ENCODE peak calls at places on chromosomes 1 and 21, in six cellular contexts. O is nephron progenitor cell, Y is astrocyte of the cerebellum, B is fibroblast of lung, P is WTC11, I is lower leg skin. D is an unnamed sample.

GRCh38 chr1:9615316-9616063 is 26.8 kb downstream of the TMEM201 start:
- DNase-seq in O (peak), Y (no peak), B (peak), P (peak), I (no peak), D (no peak)

GRCh38 chr1:110556471-110556807 is 37.5 kb upstream of the KCNA10 start:
- DNase-seq in O (no peak), Y (no peak), B (no peak), P (no peak), I (no peak), D (no peak)

GRCh38 chr1:77475631-77476030 is 193.8 kb downstream of the AK5 start:
- DNase-seq in O (no peak), Y (no peak), B (no peak), P (no peak), I (no peak), D (no peak)

GRCh38 chr1:99707535-99708142 is 58.8 kb downstream of the FRRS1 start:
- DNase-seq in O (peak), Y (peak), B (peak), P (peak), I (peak), D (peak)

GRCh38 chr1:169670836-169671235 is 40.6 kb downstream of the SELL start:
- DNase-seq in O (no peak), Y (no peak), B (no peak), P (no peak), I (no peak), D (no peak)

GRCh38 chr1:210489491-210489890 is 160.8 kb downstream of the HHAT start:
- DNase-seq in O (no peak), Y (peak), B (no peak), P (no peak), I (no peak), D (no peak)

GRCh38 chr1:84571150-84571535 is 3.1 kb downstream of the CTBS start:
- DNase-seq in O (no peak), Y (no peak), B (no peak), P (no peak), I (no peak), D (no peak)

GRCh38 chr1:186183970-186184628 is 191.0 kb downstream of the TPR start:
- DNase-seq in O (no peak), Y (peak), B (peak), P (no peak), I (no peak), D (no peak)

GRCh38 chr1:43530483-43531452 is at the start of gene PTPRF:
- DNase-seq in O (peak), Y (no peak), B (peak), P (peak), I (no peak), D (peak)

GRCh38 chr1:25729774-25730173 is 70.2 kb upstream of the SELENON start:
- DNase-seq in O (no peak), Y (no peak), B (no peak), P (no peak), I (no peak), D (no peak)

GRCh38 chr21:38156200-38156599 is 100.6 kb upstream of the KCNJ15 start:
- DNase-seq in O (no peak), Y (no peak), B (no peak), P (no peak), I (no peak), D (no peak)

GRCh38 chr21:25573409-25574206 is 33.7 kb downstream of the MRPL39 start:
- DNase-seq in O (no peak), Y (peak), B (peak), P (no peak), I (no peak), D (no peak)

GRCh38 chr21:45270306-45270821 is 17.3 kb downstream of the POFUT2 start:
- DNase-seq in O (no peak), Y (no peak), B (no peak), P (peak), I (no peak), D (no peak)

GRCh38 chr1:42930178-42931107 is 28.2 kb downstream of the SLC2A1 start:
- DNase-seq in O (no peak), Y (no peak), B (no peak), P (no peak), I (peak), D (no peak)

GRCh38 chr1:175383239-175383638 is 190.7 kb upstream of the KIAA0040 start:
- DNase-seq in O (no peak), Y (no peak), B (no peak), P (no peak), I (no peak), D (no peak)

GRCh38 chr1:6199298-6200187 is at the start of gene RPL22:
- DNase-seq in O (peak), Y (peak), B (peak), P (peak), I (peak), D (peak)

GRCh38 chr1:112297536-112297935 is 98.5 kb upstream of the CTTNBP2NL start:
- DNase-seq in O (no peak), Y (no peak), B (no peak), P (no peak), I (no peak), D (no peak)

GRCh38 chr1:58331156-58331555 is 215.4 kb downstream of the OMA1 start:
- DNase-seq in O (no peak), Y (no peak), B (no peak), P (no peak), I (no peak), D (no peak)

GRCh38 chr1:43056981-43057391 is 98.3 kb upstream of the SLC2A1 start:
- DNase-seq in O (no peak), Y (no peak), B (peak), P (no peak), I (no peak), D (no peak)

GRCh38 chr1:180415985-180416633 is 86.3 kb downstream of the ACBD6 start:
- DNase-seq in O (no peak), Y (peak), B (peak), P (no peak), I (no peak), D (no peak)

GRCh38 chr1:182869241-182869666 is 30.1 kb downstream of the DHX9 start:
- DNase-seq in O (peak), Y (no peak), B (no peak), P (peak), I (no peak), D (no peak)

GRCh38 chr1:39213511-39214002 is 9.1 kb downstream of the MACF1 start:
- DNase-seq in O (no peak), Y (no peak), B (peak), P (no peak), I (no peak), D (no peak)

GRCh38 chr1:236341298-236341697 is 52.8 kb upstream of the EDARADD start:
- DNase-seq in O (no peak), Y (no peak), B (no peak), P (no peak), I (no peak), D (no peak)

GRCh38 chr1:236334893-236335545 is 53.3 kb upstream of the ERO1B start:
- DNase-seq in O (no peak), Y (no peak), B (no peak), P (no peak), I (no peak), D (no peak)

GRCh38 chr1:236338096-236338495 is 56.0 kb upstream of the EDARADD start:
- DNase-seq in O (no peak), Y (no peak), B (no peak), P (no peak), I (no peak), D (no peak)

GRCh38 chr1:236332092-236332758 is 50.5 kb upstream of the ERO1B start:
- DNase-seq in O (no peak), Y (no peak), B (no peak), P (no peak), I (no peak), D (no peak)

GRCh38 chr1:236336084-236336483 is 54.3 kb upstream of the ERO1B start:
- DNase-seq in O (no peak), Y (no peak), B (no peak), P (no peak), I (no peak), D (no peak)
- TF ChIP-seq CTCF in O (no peak), Y (no peak), B (no peak), P (no peak), I (no peak), D (no peak)

GRCh38 chr1:15283500-15283899 is 36.5 kb downstream of the FHAD1 start:
- DNase-seq in O (no peak), Y (no peak), B (no peak), P (no peak), I (peak), D (no peak)
- TF ChIP-seq CTCF in O (no peak), Y (peak), B (no peak), P (no peak), I (no peak), D (no peak)

GRCh38 chr1:33168556-33169289 is 13.1 kb downstream of the TRIM62 start:
- DNase-seq in O (no peak), Y (no peak), B (no peak), P (no peak), I (no peak), D (no peak)
- TF ChIP-seq CTCF in O (no peak), Y (peak), B (no peak), P (no peak), I (no peak), D (peak)

GRCh38 chr21:36730291-36731281 is 31.7 kb downstream of the SIM2 start:
- DNase-seq in O (no peak), Y (no peak), B (no peak), P (no peak), I (no peak), D (peak)
- TF ChIP-seq CTCF in O (no peak), Y (no peak), B (no peak), P (no peak), I (no peak), D (no peak)

DNA sequence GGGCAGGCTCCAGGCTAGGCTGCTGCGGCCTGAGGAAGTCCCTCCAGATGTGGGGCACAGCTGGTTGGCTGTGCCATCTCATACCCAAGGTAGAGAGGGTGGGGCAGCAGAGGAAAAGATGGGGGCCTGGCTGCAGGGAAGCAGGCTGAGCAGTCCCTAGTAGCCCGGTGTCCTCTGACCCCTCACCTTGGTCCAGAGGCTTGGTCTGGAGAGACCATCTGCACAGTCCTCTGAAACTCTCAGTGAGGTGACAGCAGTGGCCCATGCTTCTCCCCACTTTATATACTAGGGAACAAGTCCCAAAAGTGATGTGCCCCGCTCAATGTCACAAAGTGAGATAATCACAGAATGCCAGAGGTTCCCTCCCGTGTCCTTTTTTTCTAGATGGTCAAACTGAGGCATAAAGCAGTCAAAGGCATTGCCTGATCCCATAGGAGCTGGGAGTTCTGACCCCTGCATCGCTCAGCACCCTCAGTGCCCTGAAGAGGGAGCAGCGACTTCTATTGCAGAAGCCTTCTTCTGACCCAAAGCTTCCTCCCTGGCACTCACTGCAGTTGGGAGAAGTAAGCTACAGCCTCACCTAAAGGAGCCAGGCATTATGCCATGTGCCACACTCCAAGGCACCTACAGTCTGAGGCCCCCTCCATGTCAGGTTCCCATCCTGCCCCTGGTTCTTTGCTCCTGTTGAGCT is 45.5 kb downstream of the TRABD2B start:
- DNase-seq in O (no peak), Y (no peak), B (no peak), P (no peak), I (no peak), D (no peak)
- TF ChIP-seq CTCF in O (no peak), Y (no peak), B (no peak), P (no peak), I (no peak), D (no peak)

GRCh38 chr1:160410412-160411005 is 10.1 kb downstream of the VANGL2 start:
- DNase-seq in O (peak), Y (no peak), B (no peak), P (peak), I (no peak), D (no peak)
- TF ChIP-seq CTCF in O (no peak), Y (no peak), B (no peak), P (no peak), I (no peak), D (no peak)

GRCh38 chr1:103527331-103527730 is 1.8 kb downstream of the RNPC3 start:
- DNase-seq in O (no peak), Y (no peak), B (no peak), P (no peak), I (no peak), D (no peak)

GRCh38 chr1:103529746-103530145 is 4.2 kb downstream of the RNPC3 start:
- DNase-seq in O (no peak), Y (no peak), B (no peak), P (peak), I (no peak), D (no peak)

GRCh38 chr1:103523346-103523745 is 2.2 kb upstream of the RNPC3 start:
- DNase-seq in O (no peak), Y (no peak), B (no peak), P (no peak), I (no peak), D (no peak)

GRCh38 chr1:103525114-103525606 is 339 bp upstream of the RNPC3 start:
- DNase-seq in O (no peak), Y (peak), B (peak), P (no peak), I (peak), D (no peak)

DNA sequence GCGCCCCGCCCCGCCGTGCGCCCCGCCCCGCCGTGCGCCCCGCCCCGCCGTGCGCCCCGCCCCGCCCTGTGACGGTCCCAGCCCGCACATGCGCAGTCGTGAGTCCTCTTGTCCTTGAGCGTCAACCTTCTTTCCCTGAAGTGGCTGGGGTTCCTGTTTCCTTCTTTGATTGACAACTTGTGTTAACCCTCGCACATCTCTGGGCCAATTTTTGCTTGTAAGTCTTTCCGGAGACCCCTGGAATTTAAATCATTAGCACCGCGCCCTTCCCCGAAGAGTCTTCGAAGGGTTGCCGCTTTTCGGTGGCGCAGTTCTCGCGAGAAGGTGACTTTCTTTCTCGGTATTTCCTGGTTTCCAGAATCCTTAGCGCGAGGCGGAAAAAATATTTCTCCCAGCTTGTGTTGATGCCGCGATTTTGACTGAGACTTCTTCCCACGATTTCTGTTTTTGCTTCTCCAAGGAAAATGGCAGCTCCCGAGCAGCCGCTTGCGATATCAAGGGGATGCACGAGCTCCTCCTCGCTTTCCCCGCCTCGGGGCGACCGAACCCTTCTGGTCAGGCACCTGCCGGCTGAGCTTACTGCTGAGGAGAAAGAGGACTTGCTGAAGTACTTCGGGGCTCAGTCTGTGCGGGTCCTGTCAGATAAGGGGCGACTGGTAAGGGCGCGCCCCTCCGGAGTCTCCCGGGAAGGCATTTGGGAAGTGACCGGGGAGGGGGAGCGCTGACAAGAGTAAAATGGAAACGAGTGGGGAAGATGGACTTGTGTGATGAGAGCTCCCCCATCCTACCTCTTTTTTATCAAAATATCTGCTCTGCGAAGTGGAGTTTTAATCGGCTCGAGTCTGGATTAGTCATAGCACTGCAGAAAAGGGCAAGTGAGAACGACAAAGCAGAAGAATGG is at the start of gene RNPC3:
- DNase-seq in O (peak), Y (peak), B (peak), P (peak), I (peak), D (peak)
- TF ChIP-seq CTCF in O (no peak), Y (no peak), B (peak), P (no peak), I (no peak), D (peak)

DNA sequence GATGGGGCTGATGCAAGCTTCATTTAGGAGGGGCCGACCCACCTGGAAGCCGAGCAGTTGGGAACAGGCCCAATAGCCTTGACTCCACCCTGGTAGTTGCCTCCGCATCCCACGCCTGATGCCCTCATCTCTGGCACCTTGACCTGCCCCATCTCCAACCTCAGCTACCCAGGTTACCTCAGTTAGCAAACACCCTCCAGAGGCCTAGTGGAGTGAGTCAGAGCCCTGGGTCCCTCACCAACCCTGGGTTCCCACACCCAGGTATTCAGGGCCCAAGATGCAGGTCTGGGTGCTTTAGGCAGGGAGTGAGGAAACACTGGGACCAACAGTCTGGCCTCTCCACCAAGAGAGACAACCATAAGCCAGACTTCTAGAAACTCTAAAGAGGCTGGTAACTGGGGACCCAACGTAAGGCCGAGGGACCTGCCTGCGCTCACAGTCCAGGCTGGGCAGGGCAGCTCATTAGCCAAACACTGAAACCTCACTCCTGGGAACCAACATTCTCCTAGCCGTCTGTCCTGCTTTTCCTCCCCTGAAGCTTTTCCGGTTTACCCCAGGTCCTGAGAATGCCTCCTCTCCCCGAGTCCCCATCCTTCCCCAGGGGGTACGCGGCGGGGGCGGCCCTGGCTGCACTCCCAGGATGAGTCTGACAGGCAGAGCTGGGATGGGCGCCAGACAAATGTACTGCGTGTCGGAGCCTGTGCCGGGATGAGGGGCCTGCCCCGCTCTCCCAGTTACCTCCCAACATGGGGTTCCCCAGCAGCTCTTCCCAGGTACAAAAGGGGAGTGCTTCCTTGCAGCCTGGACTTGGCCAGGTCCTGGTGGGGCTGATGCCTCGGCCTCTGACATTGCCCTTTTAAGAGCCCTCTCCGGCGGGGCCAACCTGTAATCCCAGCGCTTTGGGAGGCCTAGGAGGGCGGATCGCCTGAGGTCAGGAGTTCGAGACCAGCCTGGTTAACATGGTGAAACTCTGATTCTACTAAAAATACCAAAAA is 8.9 kb upstream of the CELSR2 start:
- DNase-seq in O (no peak), Y (no peak), B (peak), P (peak), I (peak), D (peak)
- TF ChIP-seq CTCF in O (no peak), Y (no peak), B (no peak), P (no peak), I (no peak), D (no peak)

D was measured in osteocyte.